ENCODE peak calls at places on chromosomes 5 and 9, in ten cellular contexts. A, O, M, Q, I, K, R, S, N and T are unnamed samples.

GRCh38 chr5:148937830-148938534 is 111.6 kb downstream of the ADRB2 start:
- DNase-seq in K (no peak), Q (no peak), I (no peak), S (no peak), R (peak), O (no peak), N (no peak), A (no peak), M (no peak), T (no peak)

GRCh38 chr5:94433393-94434149 is 184.8 kb downstream of the KIAA0825 start:
- DNase-seq in I (no peak), S (no peak), K (no peak), A (peak), R (peak), N (peak), Q (no peak), M (peak), O (no peak), T (no peak)

GRCh38 chr5:115490601-115491000 is 54.0 kb downstream of the FEM1C start:
- DNase-seq in R (no peak), I (no peak), N (no peak), Q (peak), S (no peak), O (no peak), A (no peak), M (no peak), K (no peak), T (no peak)

GRCh38 chr9:91799113-91799735 is 150.8 kb downstream of the ROR2 start:
- DNase-seq in R (no peak), A (no peak), N (no peak), O (no peak), S (no peak), I (no peak), K (no peak), M (no peak), Q (no peak), T (peak)

GRCh38 chr5:2135354-2135753 is 252.6 kb upstream of the IRX4 start:
- DNase-seq in R (no peak), S (no peak), O (no peak), N (no peak), K (no peak), M (no peak), I (no peak), A (no peak), Q (no peak), T (no peak)

GRCh38 chr5:139205144-139205543 is 7.0 kb upstream of the SIL1 start:
- DNase-seq in Q (no peak), O (no peak), N (no peak), A (no peak), M (no peak), K (no peak), S (no peak), R (no peak), I (no peak), T (no peak)

GRCh38 chr9:17600962-17601593 is 22.2 kb downstream of the SH3GL2 start:
- DNase-seq in R (no peak), M (no peak), S (peak), I (no peak), A (peak), N (peak), O (no peak), K (no peak), Q (no peak), T (no peak)

GRCh38 chr9:89109666-89110065 is 69.0 kb downstream of the SHC3 start:
- DNase-seq in I (no peak), A (no peak), K (no peak), R (no peak), Q (no peak), M (no peak), O (no peak), N (no peak), S (no peak), T (no peak)

GRCh38 chr5:171956314-171956713 is 50.1 kb downstream of the FBXW11 start:
- DNase-seq in M (no peak), R (no peak), N (no peak), Q (no peak), O (no peak), I (no peak), S (no peak), A (no peak), K (no peak), T (no peak)

GRCh38 chr5:69078921-69079537 is 14.8 kb upstream of the SLC30A5 start:
- DNase-seq in M (no peak), N (no peak), I (no peak), Q (no peak), K (no peak), R (peak), S (no peak), A (no peak), O (no peak), T (no peak)

GRCh38 chr9:94649100-94649855 is 10.0 kb upstream of the FBP1 start:
- DNase-seq in M (no peak), S (peak), K (no peak), N (peak), R (no peak), O (no peak), I (no peak), A (peak), Q (no peak), T (no peak)

GRCh38 chr9:126519660-126520425 is 93.9 kb upstream of the LMX1B start:
- DNase-seq in M (no peak), I (peak), N (peak), R (no peak), S (no peak), O (peak), Q (no peak), K (no peak), A (no peak), T (peak)

GRCh38 chr5:113221294-113222176 is 213.3 kb downstream of the TSSK1B start:
- DNase-seq in Q (no peak), N (peak), R (no peak), O (no peak), K (no peak), I (no peak), A (no peak), M (no peak), S (peak), T (no peak)

GRCh38 chr9:91500509-91501011 is 76.9 kb upstream of the NFIL3 start:
- DNase-seq in O (no peak), A (peak), N (peak), S (peak), I (no peak), R (no peak), Q (no peak), M (no peak), K (no peak), T (no peak)

GRCh38 chr9:129165198-129165597 is 12.9 kb downstream of the IER5L start:
- DNase-seq in K (no peak), O (no peak), N (no peak), S (no peak), I (no peak), A (no peak), M (no peak), Q (no peak), R (no peak), T (no peak)

GRCh38 chr9:108057421-108058136 is 568.0 kb upstream of the KLF4 start:
- DNase-seq in S (peak), R (peak), K (no peak), O (no peak), Q (no peak), A (peak), N (peak), M (no peak), I (no peak), T (no peak)

GRCh38 chr5:138568061-138568824 is 7.0 kb downstream of the HSPA9 start:
- DNase-seq in I (no peak), R (no peak), M (no peak), O (no peak), A (no peak), K (no peak), N (peak), Q (no peak), S (peak), T (no peak)

GRCh38 chr9:70490478-70490877 is 76.0 kb upstream of the KLF9 start:
- DNase-seq in A (no peak), Q (no peak), M (no peak), R (no peak), O (no peak), N (no peak), I (no peak), S (no peak), K (no peak), T (no peak)

GRCh38 chr5:50886657-50887056 is 220.2 kb downstream of the PARP8 start:
- DNase-seq in Q (no peak), K (no peak), R (no peak), I (no peak), M (no peak), N (no peak), S (no peak), A (no peak), O (no peak), T (no peak)

GRCh38 chr9:92294297-92294676 is 790 bp upstream of the IARS1 start:
- DNase-seq in R (no peak), M (peak), S (no peak), N (peak), O (no peak), K (no peak), Q (no peak), A (peak), I (peak), T (no peak)

GRCh38 chr9:75499812-75500211 is 390.7 kb upstream of the PCSK5 start:
- DNase-seq in O (no peak), I (no peak), R (no peak), S (no peak), N (no peak), A (no peak), M (no peak), Q (no peak), K (no peak), T (no peak)

GRCh38 chr9:34701023-34701768 is 8.7 kb downstream of the CCL21 start:
- DNase-seq in R (peak), I (peak), N (peak), K (peak), M (peak), Q (peak), S (peak), A (peak), O (peak), T (peak)

GRCh38 chr5:26847041-26847736 is 191.2 kb downstream of the CDH9 start:
- DNase-seq in A (no peak), S (no peak), I (no peak), Q (no peak), K (no peak), O (no peak), R (no peak), M (no peak), N (no peak), T (no peak)

GRCh38 chr9:129501771-129502324 is 119.1 kb downstream of the C9orf50 start:
- DNase-seq in N (peak), I (peak), Q (no peak), S (no peak), A (no peak), R (peak), O (no peak), K (no peak), M (no peak), T (no peak)

GRCh38 chr5:134129411-134130238 is 15.1 kb downstream of the TCF7 start:
- DNase-seq in R (no peak), A (no peak), S (no peak), M (no peak), N (no peak), Q (no peak), K (no peak), O (peak), I (peak), T (peak)
- H3K27ac ChIP-seq in R (no peak), A (no peak), S (no peak), M (no peak), N (no peak), Q (no peak), K (no peak), O (peak), I (peak), T (no peak)

GRCh38 chr5:122702524-122702875 is 72.4 kb upstream of the SNX2 start:
- DNase-seq in A (no peak), K (no peak), Q (no peak), R (no peak), O (no peak), S (no peak), M (no peak), N (no peak), I (no peak), T (no peak)
- H3K27ac ChIP-seq in A (no peak), K (no peak), Q (no peak), R (no peak), O (no peak), S (no peak), M (no peak), N (no peak), I (no peak), T (no peak)

GRCh38 chr5:140295414-140295813 is 7.5 kb downstream of the PFDN1 start:
- DNase-seq in R (peak), O (no peak), I (no peak), A (peak), Q (peak), N (peak), M (peak), S (peak), K (no peak), T (no peak)

GRCh38 chr5:140292212-140293040 is 10.5 kb downstream of the PFDN1 start:
- DNase-seq in S (peak), N (no peak), I (no peak), O (no peak), Q (no peak), M (no peak), R (no peak), K (no peak), A (peak), T (no peak)

GRCh38 chr5:140294753-140295152 is 8.1 kb downstream of the PFDN1 start:
- DNase-seq in N (no peak), S (no peak), A (no peak), K (no peak), M (no peak), I (no peak), Q (no peak), R (no peak), O (no peak), T (no peak)

GRCh38 chr5:140296289-140296688 is 6.6 kb downstream of the PFDN1 start:
- DNase-seq in O (no peak), A (no peak), I (no peak), S (no peak), M (no peak), Q (no peak), R (no peak), N (no peak), K (no peak), T (no peak)

DNA sequence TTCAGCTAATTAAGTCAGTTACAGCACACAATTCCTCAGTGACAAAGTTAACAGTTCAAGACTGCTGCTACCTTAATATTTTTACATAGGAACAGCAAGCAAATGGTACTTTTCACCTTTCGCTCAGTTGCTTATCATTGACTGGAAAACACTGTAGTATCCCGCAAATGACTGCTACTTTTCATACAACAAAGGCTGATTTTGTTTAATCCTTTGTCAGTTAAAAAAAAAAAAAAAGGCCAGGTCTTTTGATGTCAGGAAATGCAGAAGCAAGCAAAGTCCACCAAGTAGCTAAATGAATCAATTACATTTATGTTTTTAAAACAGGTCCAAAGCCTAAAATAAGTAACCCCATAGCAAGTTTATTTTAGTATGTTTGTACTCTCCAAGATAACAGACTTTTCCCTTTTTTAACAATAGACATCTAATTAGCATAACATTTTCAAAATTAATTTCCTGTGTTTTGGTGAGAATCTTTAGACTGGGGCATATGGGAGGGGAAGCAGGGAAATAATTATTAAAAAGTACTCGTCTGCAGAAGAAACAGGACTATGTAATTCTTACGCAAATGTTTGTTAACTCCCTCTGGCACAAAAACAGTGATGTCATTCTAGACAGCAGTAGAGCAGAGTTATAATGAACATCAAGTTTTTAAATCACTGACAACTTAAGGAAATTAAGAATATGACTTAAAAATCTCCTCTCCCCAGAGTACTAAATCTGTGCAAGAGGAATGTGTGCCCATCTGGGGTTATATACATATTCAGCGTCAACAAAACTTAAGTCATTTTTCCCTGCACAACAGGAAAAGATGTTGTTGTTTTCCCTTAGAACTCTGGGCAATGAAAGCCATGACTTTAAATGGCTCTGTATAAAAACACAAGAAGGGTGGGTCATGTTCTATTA is 9.6 kb downstream of the PFDN1 start:
- DNase-seq in N (peak), M (no peak), O (no peak), S (peak), A (peak), K (no peak), I (no peak), Q (no peak), R (no peak), T (no peak)
- H3K27ac ChIP-seq in N (no peak), M (no peak), O (no peak), S (peak), A (no peak), K (no peak), I (peak), Q (peak), R (peak), T (no peak)

DNA sequence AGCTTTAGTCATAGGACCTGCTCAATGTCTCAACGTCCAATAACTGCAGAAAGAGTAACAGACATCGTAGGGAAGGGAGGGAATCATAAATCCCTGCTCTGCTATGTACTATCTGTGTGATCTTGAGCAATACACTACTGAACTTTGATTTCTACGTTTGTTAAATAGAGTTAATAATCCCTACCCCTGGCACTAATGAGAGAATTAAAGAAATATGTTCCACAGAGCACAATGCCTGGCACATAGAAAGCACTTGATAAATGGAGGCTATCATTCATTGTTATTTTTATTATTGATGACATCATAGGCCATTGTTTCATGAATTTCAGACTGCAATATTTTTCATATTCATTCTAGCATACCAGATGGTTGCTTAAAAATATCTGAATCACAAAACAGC is 108.7 kb downstream of the EBF1 start:
- DNase-seq in I (no peak), R (no peak), S (no peak), A (no peak), M (no peak), O (no peak), Q (no peak), N (no peak), K (no peak), T (no peak)
- H3K27ac ChIP-seq in I (no peak), R (no peak), S (peak), A (no peak), M (no peak), O (no peak), Q (no peak), N (peak), K (no peak), T (no peak)

DNA sequence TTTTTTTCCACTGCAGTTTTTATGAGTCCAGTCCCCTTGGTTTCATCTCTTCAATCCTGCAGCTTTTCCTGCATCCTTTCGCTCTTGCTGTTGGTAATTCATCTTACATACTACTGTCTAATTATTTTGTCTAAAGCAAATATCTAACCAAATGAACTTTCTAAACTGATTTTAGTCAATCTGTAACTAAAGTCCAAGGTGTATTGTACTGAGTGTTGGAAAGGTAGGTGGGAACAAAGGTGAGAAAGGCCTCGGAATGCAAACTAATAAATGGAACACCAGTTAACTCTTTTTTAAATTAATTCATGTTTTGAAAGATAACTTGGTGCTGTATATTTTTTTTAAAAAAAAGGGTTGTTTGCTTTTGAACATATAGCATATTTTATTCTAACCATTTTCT is 152.7 kb upstream of the CYLC2 start:
- DNase-seq in S (no peak), A (no peak), M (no peak), N (no peak), K (no peak), R (no peak), Q (no peak), O (no peak), I (no peak), T (no peak)
- H3K27ac ChIP-seq in S (no peak), A (no peak), M (no peak), N (no peak), K (no peak), R (no peak), Q (no peak), O (no peak), I (no peak), T (no peak)

GRCh38 chr9:22144226-22144625 is 135.1 kb upstream of the CDKN2B start:
- DNase-seq in K (no peak), N (no peak), A (no peak), Q (no peak), O (no peak), R (no peak), S (no peak), I (no peak), M (no peak), T (no peak)

GRCh38 chr9:22146604-22147003 is 137.5 kb upstream of the CDKN2B start:
- DNase-seq in N (no peak), R (no peak), Q (no peak), S (no peak), I (no peak), O (no peak), A (no peak), M (no peak), K (no peak), T (no peak)

GRCh38 chr9:22148876-22149637 is 140.0 kb upstream of the CDKN2B start:
- DNase-seq in K (no peak), N (peak), O (no peak), S (no peak), Q (no peak), M (no peak), I (no peak), R (no peak), A (peak), T (no peak)

GRCh38 chr9:22143799-22144198 is 134.7 kb upstream of the CDKN2B start:
- DNase-seq in K (no peak), R (no peak), O (no peak), Q (no peak), M (no peak), S (no peak), A (no peak), N (no peak), I (no peak), T (no peak)

DNA sequence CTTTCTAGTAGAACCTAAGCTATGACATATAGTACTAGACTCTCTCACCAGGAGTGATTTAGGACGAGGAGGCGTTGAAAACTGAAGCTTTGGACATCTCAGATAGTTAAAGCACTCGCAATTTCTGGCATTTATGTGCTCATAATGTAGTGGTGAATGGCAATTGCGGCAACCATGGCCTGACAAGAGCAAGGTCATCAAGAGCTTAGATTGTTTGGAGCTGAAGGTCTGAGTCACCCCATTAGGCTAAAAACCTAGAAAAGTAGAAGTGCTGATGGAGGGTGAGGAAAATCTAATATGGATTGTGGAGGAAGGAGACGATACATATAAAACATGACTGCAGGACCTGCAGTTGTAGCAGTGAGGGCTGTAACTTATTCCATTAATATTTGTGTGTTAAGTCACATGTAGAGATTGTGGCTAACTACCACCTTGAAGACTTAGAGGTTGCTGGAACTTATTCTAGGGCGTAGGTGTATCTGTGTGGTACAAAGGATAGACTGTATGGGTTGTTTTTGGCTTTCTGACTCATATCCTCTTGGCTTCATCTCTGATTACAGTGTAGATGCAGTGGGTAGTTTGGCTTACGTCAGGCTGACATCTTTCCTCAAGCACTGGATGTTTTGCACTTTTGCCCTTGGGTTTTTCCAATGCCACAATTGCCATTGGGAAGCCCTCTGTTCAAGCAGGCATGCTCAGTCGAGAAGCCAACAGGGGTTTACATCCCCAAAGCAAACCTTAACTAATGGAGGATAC is 138.9 kb upstream of the CDKN2B start:
- DNase-seq in M (no peak), A (peak), R (no peak), I (no peak), Q (no peak), N (peak), K (no peak), S (peak), O (peak), T (no peak)
- H3K27ac ChIP-seq in M (no peak), A (peak), R (no peak), I (no peak), Q (no peak), N (peak), K (no peak), S (peak), O (no peak), T (no peak)